ENCODE peak calls at places on chromosomes 5 and 9, in nine cellular contexts. Q is Panc1; P is GM23248; C is kidney epithelial cell; U is CD4-positive, alpha-beta T cell; O is bronchial epithelial cell; Y is transverse colon; N is right cardiac atrium; F is HepG2. S is an unnamed sample. For H3K27me3, the result is how much of the 10 kb centered on the place peaks cover.

GRCh38 chr9:96027271-96028131 is 152.0 kb downstream of the ERCC6L2 start:
- DNase-seq in Q (no peak), P (peak), C (no peak), U (no peak), O (no peak), Y (no peak), N (peak), F (no peak), S (no peak)

GRCh38 chr5:149128023-149128875 is 13.0 kb upstream of the ABLIM3 start:
- DNase-seq in Q (no peak), P (peak), C (no peak), U (no peak), O (peak), Y (peak), N (peak), F (no peak), S (peak)

GRCh38 chr9:316382-316965 is 101.8 kb downstream of the DOCK8 start:
- DNase-seq in Q (no peak), P (no peak), C (no peak), U (no peak), O (peak), Y (no peak), N (no peak), F (no peak), S (no peak)

GRCh38 chr5:114266374-114266773 is 95.5 kb upstream of the KCNN2 start:
- DNase-seq in Q (no peak), P (no peak), C (no peak), U (no peak), O (no peak), Y (no peak), N (no peak), F (no peak), S (no peak)

GRCh38 chr9:76415154-76415553 is 20.9 kb upstream of the RFK start:
- DNase-seq in Q (no peak), P (no peak), C (no peak), U (no peak), O (peak), Y (no peak), N (no peak), F (no peak), S (no peak)

GRCh38 chr5:167147879-167148278 is 1143.6 kb upstream of the WWC1 start:
- DNase-seq in Q (no peak), P (no peak), C (no peak), U (no peak), O (no peak), Y (no peak), N (no peak), F (no peak), S (no peak)

GRCh38 chr5:83577036-83577636 is 105.6 kb downstream of the VCAN start:
- DNase-seq in Q (no peak), P (no peak), C (no peak), U (no peak), O (peak), Y (peak), N (no peak), F (peak), S (peak)

GRCh38 chr5:157540707-157541451 is 34.7 kb downstream of the ADAM19 start:
- DNase-seq in Q (no peak), P (peak), C (no peak), U (peak), O (peak), Y (peak), N (peak), F (no peak), S (no peak)

GRCh38 chr5:179261301-179262125 is 83.7 kb downstream of the ADAMTS2 start:
- DNase-seq in Q (no peak), P (peak), C (no peak), U (no peak), O (no peak), Y (no peak), N (peak), F (peak), S (peak)

GRCh38 chr5:53578854-53579253 is 18.4 kb downstream of the NDUFS4 start:
- DNase-seq in Q (no peak), P (no peak), C (no peak), U (no peak), O (no peak), Y (no peak), N (no peak), F (no peak), S (no peak)

GRCh38 chr9:81374881-81375280 is 314.5 kb downstream of the TLE1 start:
- DNase-seq in Q (no peak), P (peak), C (no peak), U (no peak), O (peak), Y (no peak), N (no peak), F (no peak), S (no peak)

GRCh38 chr9:126883636-126884035 is 23.2 kb downstream of the ZBTB34 start:
- DNase-seq in Q (no peak), P (no peak), C (peak), U (no peak), O (no peak), Y (no peak), N (no peak), F (no peak), S (no peak)

GRCh38 chr9:123437201-123437600 is 81.2 kb downstream of the CRB2 start:
- DNase-seq in Q (no peak), P (no peak), C (no peak), U (no peak), O (no peak), Y (no peak), N (no peak), F (no peak), S (no peak)

GRCh38 chr5:169873642-169874041 is 106.7 kb downstream of the INSYN2B start:
- DNase-seq in Q (no peak), P (no peak), C (no peak), U (no peak), O (no peak), Y (no peak), N (peak), F (no peak), S (no peak)

GRCh38 chr5:109388407-109388806 is 21.4 kb downstream of the PJA2 start:
- DNase-seq in Q (no peak), P (peak), C (no peak), U (no peak), O (peak), Y (no peak), N (no peak), F (no peak), S (no peak)

GRCh38 chr5:16528382-16528849 is 62.8 kb upstream of the ZNF622 start:
- DNase-seq in Q (no peak), P (no peak), C (no peak), U (no peak), O (no peak), Y (no peak), N (no peak), F (no peak), S (no peak)

GRCh38 chr5:2278825-2279224 is 396.1 kb upstream of the IRX4 start:
- DNase-seq in Q (no peak), P (no peak), C (no peak), U (no peak), O (no peak), Y (no peak), N (no peak), F (no peak), S (no peak)

GRCh38 chr9:13032585-13032984 is 246.9 kb downstream of the MPDZ start:
- DNase-seq in Q (no peak), P (no peak), C (no peak), U (no peak), O (no peak), Y (no peak), N (no peak), F (no peak), S (no peak)

GRCh38 chr5:58246521-58246944 is 213.4 kb downstream of the PLK2 start:
- DNase-seq in Q (no peak), P (no peak), C (no peak), U (no peak), O (no peak), Y (no peak), N (no peak), F (no peak), S (no peak)

GRCh38 chr5:75059887-75060286 is 7.5 kb upstream of the GCNT4 start:
- DNase-seq in Q (no peak), P (no peak), C (no peak), U (peak), O (no peak), Y (no peak), N (no peak), F (no peak), S (no peak)

GRCh38 chr5:57386958-57387357 is 95.7 kb downstream of the ACTBL2 start:
- DNase-seq in Q (no peak), P (peak), C (no peak), U (no peak), O (peak), Y (no peak), N (no peak), F (no peak), S (no peak)

GRCh38 chr5:72065751-72066255 is 41.5 kb upstream of the MAP1B start:
- DNase-seq in Q (no peak), P (peak), C (no peak), U (no peak), O (no peak), Y (no peak), N (no peak), F (no peak), S (no peak)

GRCh38 chr5:149358294-149358651 is 427 bp downstream of the PCYOX1L start:
- DNase-seq in Q (no peak), P (peak), C (no peak), U (peak), O (no peak), Y (peak), N (peak), F (no peak), S (no peak)

GRCh38 chr5:173327084-173327947 is 898 bp downstream of the STC2 start:
- DNase-seq in Q (no peak), P (peak), C (no peak), U (no peak), O (no peak), Y (no peak), N (no peak), F (no peak), S (peak)

GRCh38 chr9:117156771-117157535 is 257.9 kb downstream of the ASTN2 start:
- DNase-seq in Q (no peak), P (no peak), C (no peak), U (no peak), O (peak), Y (no peak), N (no peak), F (no peak), S (no peak)

GRCh38 chr5:2223303-2223702 is 340.6 kb upstream of the IRX4 start:
- DNase-seq in Q (no peak), P (peak), C (no peak), U (no peak), O (no peak), Y (no peak), N (no peak), F (no peak), S (no peak)

GRCh38 chr9:133750927-133751649 is 12.9 kb upstream of the SARDH start:
- DNase-seq in Q (no peak), P (no peak), C (no peak), U (no peak), O (no peak), Y (no peak), N (no peak), F (no peak), S (no peak)

GRCh38 chr9:133747309-133747708 is 9.2 kb upstream of the SARDH start:
- DNase-seq in Q (no peak), P (no peak), C (no peak), U (no peak), O (no peak), Y (no peak), N (no peak), F (no peak), S (no peak)

GRCh38 chr9:133754187-133754586 is 16.0 kb upstream of the SARDH start:
- DNase-seq in Q (no peak), P (no peak), C (no peak), U (no peak), O (no peak), Y (no peak), N (no peak), F (no peak), S (no peak)

GRCh38 chr9:133758228-133758627 is 20.1 kb upstream of the SARDH start:
- DNase-seq in Q (no peak), P (no peak), C (no peak), U (no peak), O (no peak), Y (no peak), N (no peak), F (no peak), S (no peak)

GRCh38 chr9:133752739-133753446 is 14.7 kb upstream of the SARDH start:
- DNase-seq in Q (no peak), P (no peak), C (no peak), U (no peak), O (no peak), Y (no peak), N (no peak), F (peak), S (no peak)
- H3K27me3 ChIP-seq in Q (under half), P (under half), C (under half), U (under half), O (under half), Y (under half), N (under half), F (under half), S (under half)

GRCh38 chr9:137140151-137141012 is 1.4 kb downstream of the GRIN1 start:
- DNase-seq in Q (no peak), P (no peak), C (no peak), U (no peak), O (no peak), Y (no peak), N (peak), F (no peak), S (no peak)
- H3K27me3 ChIP-seq in Q (under half), P (under half), C (half or more), U (half or more), O (under half), Y (half or more), N (under half), F (half or more), S (under half)

GRCh38 chr5:142334548-142334947 is 9.7 kb upstream of the SPRY4 start:
- DNase-seq in Q (no peak), P (no peak), C (no peak), U (no peak), O (no peak), Y (no peak), N (no peak), F (no peak), S (no peak)

GRCh38 chr5:142342128-142342981 is 17.5 kb upstream of the SPRY4 start:
- DNase-seq in Q (no peak), P (peak), C (no peak), U (no peak), O (no peak), Y (no peak), N (no peak), F (peak), S (no peak)

GRCh38 chr5:142343531-142343930 is 18.7 kb upstream of the SPRY4 start:
- DNase-seq in Q (no peak), P (no peak), C (no peak), U (no peak), O (no peak), Y (no peak), N (no peak), F (peak), S (no peak)

DNA sequence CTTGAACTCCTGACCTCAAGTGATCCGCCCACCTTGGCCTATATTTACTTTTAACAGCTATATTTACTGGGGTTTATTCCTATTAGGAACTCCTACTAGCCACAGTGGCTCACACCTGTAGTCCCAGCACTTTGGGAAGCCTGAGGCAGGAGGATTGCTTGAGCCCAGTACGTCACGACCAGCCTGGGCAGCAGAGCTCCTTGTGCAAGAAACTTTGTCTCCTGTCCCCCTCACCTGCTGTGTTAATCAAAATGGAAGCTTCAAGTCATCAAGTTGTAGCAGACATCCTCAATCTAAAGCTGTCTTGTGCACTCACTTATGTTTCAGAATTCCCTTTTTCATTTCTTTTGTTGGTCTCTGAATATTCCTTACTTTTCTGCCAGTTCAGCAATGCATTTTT is 15.0 kb upstream of the SPRY4 start:
- DNase-seq in Q (no peak), P (no peak), C (no peak), U (no peak), O (no peak), Y (no peak), N (no peak), F (no peak), S (no peak)
- H3K27me3 ChIP-seq in Q (under half), P (under half), C (under half), U (under half), O (under half), Y (under half), N (under half), F (under half), S (under half)

GRCh38 chr9:114813717-114814418 is 8.0 kb upstream of the TNFSF15 start:
- DNase-seq in Q (no peak), P (no peak), C (no peak), U (no peak), O (no peak), Y (no peak), N (no peak), F (no peak), S (no peak)

GRCh38 chr9:114811969-114812636 is 6.3 kb upstream of the TNFSF15 start:
- DNase-seq in Q (no peak), P (no peak), C (no peak), U (no peak), O (no peak), Y (no peak), N (no peak), F (no peak), S (no peak)

GRCh38 chr9:114806571-114806970 is 732 bp upstream of the TNFSF15 start:
- DNase-seq in Q (no peak), P (no peak), C (no peak), U (no peak), O (no peak), Y (no peak), N (no peak), F (no peak), S (no peak)

GRCh38 chr9:114811301-114811700 is 5.5 kb upstream of the TNFSF15 start:
- DNase-seq in Q (no peak), P (no peak), C (no peak), U (no peak), O (peak), Y (no peak), N (no peak), F (no peak), S (no peak)

DNA sequence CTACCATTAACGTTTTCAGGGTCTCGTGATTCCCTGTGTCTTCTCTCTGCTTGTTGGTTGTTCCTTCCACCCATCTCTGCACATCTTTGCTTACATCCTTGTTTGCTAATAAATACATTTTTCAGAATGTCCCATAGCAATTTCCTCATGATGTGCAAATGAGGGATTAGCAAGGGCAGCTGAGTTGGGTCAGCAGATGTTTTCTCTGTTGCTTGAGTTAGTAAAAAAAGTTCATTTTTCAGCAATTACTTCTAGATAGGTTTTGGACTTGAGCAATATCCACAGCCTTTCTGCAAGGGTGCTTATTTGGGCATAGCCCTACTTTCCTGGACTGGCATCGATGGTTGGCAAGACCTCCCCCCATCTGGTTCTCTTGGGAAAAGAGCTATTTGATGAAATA is 4.8 kb upstream of the TNFSF15 start:
- DNase-seq in Q (no peak), P (no peak), C (no peak), U (no peak), O (no peak), Y (no peak), N (no peak), F (no peak), S (no peak)
- H3K27me3 ChIP-seq in Q (under half), P (under half), C (under half), U (under half), O (under half), Y (under half), N (under half), F (under half), S (under half)

GRCh38 chr5:111223086-111223789 is 946 bp upstream of the CAMK4 start:
- DNase-seq in Q (no peak), P (no peak), C (no peak), U (no peak), O (peak), Y (no peak), N (no peak), F (no peak), S (no peak)
- H3K27me3 ChIP-seq in Q (under half), P (under half), C (under half), U (under half), O (under half), Y (under half), N (under half), F (under half), S (under half)

DNA sequence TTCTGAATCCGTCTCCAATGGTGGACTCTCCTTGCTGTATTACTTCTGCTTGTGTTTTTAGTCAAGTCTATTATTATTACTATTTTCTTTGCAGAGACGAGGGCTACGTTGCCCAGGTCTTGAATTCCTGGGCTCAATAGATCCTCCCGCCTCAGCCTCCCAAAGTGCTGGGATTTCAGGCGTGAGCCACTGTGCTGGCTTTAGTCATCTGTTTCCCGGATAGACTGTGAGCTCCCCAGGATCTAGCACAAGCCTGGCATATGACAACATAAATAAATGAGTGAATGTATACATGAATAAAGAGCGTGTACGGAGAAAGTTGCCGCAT is 439 bp upstream of the DDX46 start:
- DNase-seq in Q (no peak), P (no peak), C (no peak), U (no peak), O (no peak), Y (no peak), N (no peak), F (no peak), S (no peak)
- H3K27me3 ChIP-seq in Q (under half), P (under half), C (under half), U (under half), O (under half), Y (under half), N (under half), F (under half), S (under half)

GRCh38 chr9:98673681-98674080 is 35.1 kb downstream of the GABBR2 start:
- DNase-seq in Q (no peak), P (no peak), C (no peak), U (no peak), O (no peak), Y (no peak), N (no peak), F (no peak), S (no peak)
- H3K27me3 ChIP-seq in Q (under half), P (under half), C (under half), U (under half), O (under half), Y (under half), N (under half), F (under half), S (under half)